ENCODE peak calls at places on chromosomes 11 and 22, in six cellular contexts. E is cardiac fibroblast, Z is pancreas, D is thoracic aorta, F is omental fat pad, H is IMR-90. L is an unnamed sample.

GRCh38 chr22:40463017-40463631 is 92.7 kb downstream of the SGSM3 start:
- DNase-seq in E (no peak), Z (no peak), D (no peak), F (no peak), H (no peak), L (no peak)

GRCh38 chr11:75406338-75406777 is 7.0 kb downstream of the RPS3 start:
- DNase-seq in E (peak; percentile 44), Z (no peak), D (no peak), F (no peak), H (peak; percentile 87), L (no peak)

GRCh38 chr11:46278387-46279173 is 1.1 kb downstream of the CREB3L1 start:
- DNase-seq in E (peak; percentile 70), Z (peak; percentile 91), D (no peak), F (no peak), H (peak; percentile 59), L (peak; percentile 76)

GRCh38 chr11:122354029-122354697 is 238.1 kb upstream of the BLID start:
- DNase-seq in E (no peak), Z (no peak), D (no peak), F (no peak), H (no peak), L (no peak)

GRCh38 chr22:47107431-47107830 is 345.0 kb downstream of the TBC1D22A start:
- DNase-seq in E (peak; percentile 80), Z (no peak), D (no peak), F (no peak), H (peak; percentile 88), L (no peak)

GRCh38 chr11:14644396-14645246 is 1.0 kb downstream of the PDE3B start:
- DNase-seq in E (peak; percentile 25), Z (peak; percentile 80), D (no peak), F (no peak), H (no peak), L (peak; percentile 72)

GRCh38 chr22:30905696-30906341 is 62.8 kb downstream of the MORC2 start:
- DNase-seq in E (no peak), Z (no peak), D (no peak), F (no peak), H (no peak), L (no peak)

GRCh38 chr22:23233084-23233501 is 52.8 kb downstream of the BCR start:
- DNase-seq in E (no peak), Z (peak; percentile 57), D (no peak), F (no peak), H (no peak), L (peak; percentile 47)

GRCh38 chr22:35023692-35024363 is 42.1 kb upstream of the ISX start:
- DNase-seq in E (peak; percentile 49), Z (peak; percentile 95), D (no peak), F (peak; percentile 64), H (no peak), L (peak; percentile 96)

GRCh38 chr11:14522245-14522644 is 2.1 kb upstream of the PSMA1 start:
- DNase-seq in E (no peak), Z (no peak), D (no peak), F (no peak), H (no peak), L (no peak)

GRCh38 chr11:12602421-12602820 is 71.8 kb upstream of the TEAD1 start:
- DNase-seq in E (peak; percentile 25), Z (no peak), D (no peak), F (no peak), H (no peak), L (no peak)

GRCh38 chr11:65780770-65781151 is at the start of gene AP5B1:
- DNase-seq in E (peak; percentile 33), Z (peak; percentile 92), D (no peak), F (no peak), H (peak; percentile 41), L (peak; percentile 52)

GRCh38 chr11:12249590-12250260 is 127.6 kb upstream of the PARVA start:
- DNase-seq in E (peak; percentile 69), Z (peak; percentile 76), D (no peak), F (no peak), H (no peak), L (no peak)

GRCh38 chr22:41447435-41448188 is 1.0 kb upstream of the TOB2 start:
- DNase-seq in E (peak; percentile 58), Z (peak; percentile 84), D (no peak), F (peak; percentile 27), H (peak; percentile 50), L (peak; percentile 85)

GRCh38 chr22:28299760-28300159 is 379.9 kb downstream of the TTC28 start:
- DNase-seq in E (peak; percentile 39), Z (no peak), D (no peak), F (no peak), H (peak; percentile 42), L (no peak)

GRCh38 chr11:114813216-114813615 is 134.9 kb downstream of the NXPE2 start:
- DNase-seq in E (no peak), Z (no peak), D (no peak), F (no peak), H (no peak), L (no peak)

GRCh38 chr22:46336119-46337078 is 885 bp downstream of the TRMU start:
- DNase-seq in E (peak; percentile 27), Z (no peak), D (no peak), F (no peak), H (peak; percentile 8), L (peak; percentile 47)

GRCh38 chr22:17601031-17601430 is 27.5 kb downstream of the ATP6V1E1 start:
- DNase-seq in E (no peak), Z (no peak), D (no peak), F (no peak), H (no peak), L (no peak)

GRCh38 chr11:128502736-128503135 is 84.6 kb downstream of the ETS1 start:
- DNase-seq in E (peak; percentile 96), Z (no peak), D (no peak), F (no peak), H (peak; percentile 96), L (no peak)

GRCh38 chr11:122197055-122197987 is 81.3 kb upstream of the BLID start:
- DNase-seq in E (peak; percentile 99), Z (no peak), D (peak; percentile 86), F (no peak), H (peak; percentile 99), L (no peak)

GRCh38 chr22:38413085-38414008 is 41.7 kb downstream of the KCNJ4 start:
- DNase-seq in E (no peak), Z (peak; percentile 68), D (no peak), F (no peak), H (no peak), L (peak; percentile 11)

GRCh38 chr22:19292262-19293230 is 1.0 kb upstream of the CLTCL1 start:
- DNase-seq in E (peak; percentile 85), Z (peak; percentile 64), D (no peak), F (no peak), H (no peak), L (no peak)

GRCh38 chr11:110029714-110030113 is 63.5 kb upstream of the ZC3H12C start:
- DNase-seq in E (peak; percentile 6), Z (no peak), D (no peak), F (no peak), H (no peak), L (no peak)

GRCh38 chr11:63919267-63920125 is 2.5 kb upstream of the RCOR2 start:
- DNase-seq in E (peak; percentile 19), Z (no peak), D (no peak), F (no peak), H (no peak), L (peak; percentile 87)

GRCh38 chr11:63915961-63916836 is 765 bp downstream of the RCOR2 start:
- DNase-seq in E (no peak), Z (peak; percentile 76), D (no peak), F (no peak), H (no peak), L (peak; percentile 93)

GRCh38 chr11:63918576-63919171 is 1.7 kb upstream of the RCOR2 start:
- DNase-seq in E (no peak), Z (no peak), D (no peak), F (no peak), H (no peak), L (peak; percentile 58)

GRCh38 chr11:63916837-63917684 is at the start of gene RCOR2:
- DNase-seq in E (peak; percentile 80), Z (peak; percentile 81), D (no peak), F (no peak), H (peak; percentile 80), L (peak; percentile 91)

GRCh38 chr11:63917685-63918523 is 940 bp upstream of the RCOR2 start:
- DNase-seq in E (peak; percentile 24), Z (no peak), D (no peak), F (no peak), H (no peak), L (peak; percentile 89)
- TF ChIP-seq CTCF in E (no peak), Z (no peak), D (no peak), F (no peak), H (no peak), L (peak; percentile 18)

GRCh38 chr11:126061707-126062678 is 673 bp downstream of the CDON start:
- DNase-seq in E (peak; percentile 24), Z (peak; percentile 75), D (no peak), F (no peak), H (peak; percentile 5), L (peak; percentile 70)
- TF ChIP-seq CTCF in E (peak; percentile 44), Z (no peak), D (peak; percentile 43), F (no peak), H (peak; percentile 13), L (peak; percentile 9)

GRCh38 chr11:70482529-70482917 is 84.2 kb downstream of the CTTN start:
- DNase-seq in E (peak; percentile 13), Z (no peak), D (no peak), F (no peak), H (peak; percentile 11), L (no peak)

GRCh38 chr11:70485326-70486025 is 87.1 kb downstream of the CTTN start:
- DNase-seq in E (no peak), Z (no peak), D (no peak), F (no peak), H (no peak), L (no peak)

GRCh38 chr11:70481625-70482528 is 83.5 kb downstream of the CTTN start:
- DNase-seq in E (peak; percentile 73), Z (no peak), D (no peak), F (no peak), H (peak; percentile 63), L (no peak)

GRCh38 chr11:70483940-70484339 is 85.6 kb downstream of the CTTN start:
- DNase-seq in E (no peak), Z (no peak), D (no peak), F (no peak), H (no peak), L (no peak)

GRCh38 chr11:70483077-70483861 is 84.9 kb downstream of the CTTN start:
- DNase-seq in E (peak; percentile 65), Z (no peak), D (no peak), F (no peak), H (peak; percentile 60), L (no peak)
- TF ChIP-seq CTCF in E (peak; percentile 53), Z (no peak), D (no peak), F (no peak), H (peak; percentile 49), L (peak; percentile 23)

DNA sequence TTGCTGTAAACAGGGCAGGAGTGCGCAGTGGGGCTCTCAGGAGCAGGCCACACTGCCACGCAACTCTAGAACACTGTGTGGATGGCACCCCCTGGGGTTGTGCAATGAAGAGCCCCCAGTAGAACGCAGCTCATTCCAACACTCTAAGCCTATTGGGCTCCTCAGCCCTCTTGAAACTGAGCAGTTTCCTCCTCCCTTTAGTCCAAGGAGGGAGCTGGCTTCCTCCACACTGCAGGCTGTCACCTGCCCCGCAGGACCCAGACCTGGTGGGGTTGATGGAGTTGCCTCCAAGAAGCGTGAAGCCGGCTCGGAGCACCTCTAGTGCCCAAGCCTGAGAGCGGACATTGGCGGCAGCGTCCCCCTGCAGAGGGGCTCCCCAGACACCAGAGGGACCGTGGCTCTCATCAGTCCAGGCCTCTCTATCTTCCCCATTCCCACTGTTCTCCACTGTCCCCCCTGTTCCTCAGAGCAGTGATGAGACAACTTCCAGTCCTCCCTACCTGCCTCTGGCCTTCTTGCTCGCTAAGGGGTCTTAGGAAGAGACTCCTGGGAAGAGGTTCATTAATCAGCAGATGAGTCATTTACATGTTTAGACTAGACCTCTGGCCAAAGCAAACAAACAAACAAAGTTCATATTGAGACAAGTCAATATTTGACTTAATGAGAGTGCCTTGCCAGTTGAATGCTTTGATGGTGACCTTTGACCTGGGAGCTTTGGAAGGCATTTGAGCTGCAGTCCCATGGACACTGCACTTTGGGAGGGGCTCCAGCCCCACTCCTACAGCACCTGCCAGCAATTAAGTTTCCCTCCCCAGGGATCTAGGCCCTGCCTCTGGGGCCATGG is 64.0 kb downstream of the RPUSD4 start:
- DNase-seq in E (no peak), Z (no peak), D (no peak), F (no peak), H (no peak), L (no peak)
- TF ChIP-seq CTCF in E (no peak), Z (no peak), D (no peak), F (no peak), H (no peak), L (no peak)